ENCODE peak calls at places on chromosomes 16 and 17, in six cellular contexts. Z is GM06990, F is glutamatergic neuron, J is endodermal cell, I is GM12865, P is fibroblast of pulmonary artery. K is an unnamed sample.

GRCh38 chr17:81409190-81409935 is 14.1 kb downstream of the BAHCC1 start:
- DNase-seq in Z (no peak), F (no peak), J (peak; percentile 86), I (no peak), P (no peak), K (no peak)

GRCh38 chr16:28534542-28535373 is 4.0 kb downstream of the NUPR1 start:
- DNase-seq in Z (no peak), F (no peak), J (no peak), I (no peak), P (peak; percentile 46), K (no peak)

GRCh38 chr16:23959801-23960072 is 124.0 kb downstream of the PRKCB start:
- DNase-seq in Z (no peak), F (no peak), J (peak; percentile 36), I (no peak), P (no peak), K (no peak)

GRCh38 chr17:49851387-49852291 is 3.8 kb upstream of the TAC4 start:
- DNase-seq in Z (peak; percentile 49), F (peak; percentile 88), J (peak; percentile 97), I (peak; percentile 61), P (peak; percentile 75), K (peak; percentile 86)

GRCh38 chr16:75774197-75774596 is 47.9 kb upstream of the CPHXL start:
- DNase-seq in Z (no peak), F (no peak), J (no peak), I (no peak), P (no peak), K (no peak)

GRCh38 chr17:31095239-31096105 is 695 bp downstream of the NF1 start:
- DNase-seq in Z (peak; percentile 38), F (peak; percentile 68), J (peak; percentile 95), I (peak; percentile 39), P (peak; percentile 37), K (peak; percentile 75)

GRCh38 chr17:70327723-70328122 is 158.4 kb downstream of the KCNJ2 start:
- DNase-seq in Z (no peak), F (no peak), J (no peak), I (no peak), P (no peak), K (no peak)

GRCh38 chr17:29341726-29342125 is 47.8 kb upstream of the NUFIP2 start:
- DNase-seq in Z (no peak), F (no peak), J (no peak), I (no peak), P (peak; percentile 16), K (no peak)

GRCh38 chr17:30188211-30188939 is 47.1 kb downstream of the SLC6A4 start:
- DNase-seq in Z (no peak), F (no peak), J (no peak), I (no peak), P (no peak), K (no peak)

GRCh38 chr17:62715882-62716390 is 88.5 kb downstream of the MRC2 start:
- DNase-seq in Z (no peak), F (no peak), J (peak; percentile 40), I (no peak), P (no peak), K (no peak)

GRCh38 chr16:85276258-85276657 is 164.0 kb upstream of the CIBAR2 start:
- DNase-seq in Z (no peak), F (no peak), J (no peak), I (no peak), P (no peak), K (no peak)

GRCh38 chr17:74922694-74923537 is at the start of gene USH1G:
- DNase-seq in Z (no peak), F (no peak), J (peak; percentile 79), I (no peak), P (no peak), K (peak; percentile 51)

DNA sequence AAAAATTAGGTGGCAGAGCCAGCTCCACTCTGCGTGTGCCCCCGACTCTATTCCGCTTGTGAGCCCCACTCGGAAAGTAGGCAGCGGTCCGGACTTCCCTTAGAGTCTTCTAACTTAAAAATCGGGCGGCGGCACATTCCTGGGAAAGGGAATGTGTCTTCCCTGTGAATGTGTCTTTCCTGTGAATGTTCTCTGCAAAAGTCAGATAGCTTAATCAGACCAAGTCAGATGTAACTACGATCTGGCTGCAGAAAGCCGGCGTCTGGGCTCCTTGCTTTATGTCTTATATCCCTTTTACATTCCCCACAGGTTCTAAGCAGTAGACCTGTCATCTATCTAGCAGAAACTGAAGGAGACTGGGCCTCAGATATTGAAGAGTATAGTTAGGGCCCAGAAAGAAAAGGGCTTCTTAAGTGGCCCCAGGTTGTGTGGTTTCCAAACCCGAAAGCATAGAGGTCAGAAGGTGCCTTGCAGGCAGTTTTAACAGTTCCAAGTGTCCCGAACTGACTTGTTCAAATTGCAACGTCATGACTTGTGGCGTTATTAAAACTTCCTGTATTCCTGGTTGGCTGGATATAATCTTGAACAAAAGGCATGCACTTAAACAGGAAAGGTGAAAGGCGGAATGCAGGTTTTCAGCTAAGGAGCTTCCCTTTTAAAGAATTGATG is 601 bp downstream of the PHKB start:
- DNase-seq in Z (peak; percentile 23), F (no peak), J (no peak), I (peak; percentile 86), P (peak; percentile 59), K (peak; percentile 31)
- TF ChIP-seq CTCF in Z (no peak), F (no peak), J (no peak), I (no peak), P (no peak), K (no peak)

GRCh38 chr16:71425746-71426068 is 16.1 kb downstream of the TLE7 start:
- DNase-seq in Z (no peak), F (no peak), J (no peak), I (no peak), P (no peak), K (no peak)

GRCh38 chr16:71424626-71425025 is 17.2 kb downstream of the TLE7 start:
- DNase-seq in Z (no peak), F (no peak), J (peak; percentile 33), I (no peak), P (no peak), K (no peak)

GRCh38 chr16:71423016-71423415 is 18.8 kb downstream of the TLE7 start:
- DNase-seq in Z (no peak), F (no peak), J (no peak), I (no peak), P (no peak), K (no peak)

GRCh38 chr16:71423865-71424264 is 18.0 kb downstream of the TLE7 start:
- DNase-seq in Z (no peak), F (no peak), J (peak; percentile 28), I (no peak), P (no peak), K (no peak)

DNA sequence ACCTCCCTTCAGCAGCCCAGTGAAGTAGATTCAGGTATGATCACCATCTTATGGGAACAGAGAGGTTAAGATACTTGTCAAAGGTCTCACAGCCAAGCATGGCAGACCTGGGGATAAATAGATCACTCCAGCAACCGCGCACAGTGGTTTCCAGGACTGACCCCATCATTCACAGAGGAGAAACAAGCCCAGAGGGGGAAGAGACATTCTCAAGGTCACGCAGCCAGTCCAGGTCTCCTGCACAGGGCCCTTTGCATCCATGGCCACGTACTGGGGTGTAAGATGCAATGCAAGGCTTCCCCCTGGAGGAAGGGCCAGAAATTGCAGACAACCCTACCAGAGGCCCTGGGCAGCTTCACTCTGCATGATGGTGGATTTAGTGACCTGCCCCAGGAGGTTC is 19.9 kb downstream of the TLE7 start:
- DNase-seq in Z (no peak), F (peak; percentile 40), J (peak; percentile 89), I (peak; percentile 47), P (no peak), K (peak; percentile 14)
- TF ChIP-seq CTCF in Z (peak; percentile 65), F (peak; percentile 30), J (peak; percentile 79), I (peak; percentile 61), P (peak; percentile 33), K (peak; percentile 17)

DNA sequence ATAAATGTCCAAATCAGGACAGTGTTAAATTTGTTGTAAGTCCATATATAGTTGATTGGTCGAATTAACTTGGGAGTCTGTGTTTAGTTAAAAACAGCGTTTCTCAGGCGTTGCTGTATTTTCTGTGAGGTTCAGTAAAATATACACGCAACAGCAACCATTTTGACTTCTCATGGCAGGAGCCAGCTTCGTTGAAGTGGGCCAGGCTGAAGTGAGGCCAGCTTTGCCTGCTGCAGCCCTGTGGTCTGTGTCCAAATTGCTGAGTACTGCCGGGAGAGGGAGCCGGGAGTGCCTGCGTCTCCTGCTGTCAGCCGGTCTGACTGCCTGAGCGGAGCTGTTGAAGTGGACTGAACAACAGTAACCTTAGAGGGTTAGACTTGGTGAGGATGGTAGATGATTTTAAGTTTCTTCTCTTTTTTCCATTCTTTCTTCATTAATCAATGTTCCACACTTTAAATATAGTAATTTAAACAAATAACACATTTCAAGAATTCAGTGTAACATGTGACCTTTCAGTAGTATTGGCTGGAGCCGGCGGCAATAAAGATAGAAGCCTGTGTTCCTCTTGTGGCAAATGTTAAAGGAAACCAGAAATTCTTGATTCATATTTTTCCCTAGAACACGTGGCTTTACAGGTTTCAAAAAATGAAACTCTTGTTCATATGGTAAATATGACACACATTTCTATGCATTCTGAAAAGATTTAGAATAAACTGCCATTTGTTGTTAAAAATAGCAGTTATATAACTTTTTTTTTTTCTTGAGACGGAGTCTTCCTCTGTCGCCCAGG is 37.0 kb upstream of the ZNF750 start:
- DNase-seq in Z (no peak), F (peak; percentile 75), J (peak; percentile 76), I (no peak), P (peak; percentile 72), K (peak; percentile 65)
- TF ChIP-seq CTCF in Z (no peak), F (peak; percentile 8), J (peak; percentile 51), I (no peak), P (peak; percentile 63), K (peak; percentile 17)

DNA sequence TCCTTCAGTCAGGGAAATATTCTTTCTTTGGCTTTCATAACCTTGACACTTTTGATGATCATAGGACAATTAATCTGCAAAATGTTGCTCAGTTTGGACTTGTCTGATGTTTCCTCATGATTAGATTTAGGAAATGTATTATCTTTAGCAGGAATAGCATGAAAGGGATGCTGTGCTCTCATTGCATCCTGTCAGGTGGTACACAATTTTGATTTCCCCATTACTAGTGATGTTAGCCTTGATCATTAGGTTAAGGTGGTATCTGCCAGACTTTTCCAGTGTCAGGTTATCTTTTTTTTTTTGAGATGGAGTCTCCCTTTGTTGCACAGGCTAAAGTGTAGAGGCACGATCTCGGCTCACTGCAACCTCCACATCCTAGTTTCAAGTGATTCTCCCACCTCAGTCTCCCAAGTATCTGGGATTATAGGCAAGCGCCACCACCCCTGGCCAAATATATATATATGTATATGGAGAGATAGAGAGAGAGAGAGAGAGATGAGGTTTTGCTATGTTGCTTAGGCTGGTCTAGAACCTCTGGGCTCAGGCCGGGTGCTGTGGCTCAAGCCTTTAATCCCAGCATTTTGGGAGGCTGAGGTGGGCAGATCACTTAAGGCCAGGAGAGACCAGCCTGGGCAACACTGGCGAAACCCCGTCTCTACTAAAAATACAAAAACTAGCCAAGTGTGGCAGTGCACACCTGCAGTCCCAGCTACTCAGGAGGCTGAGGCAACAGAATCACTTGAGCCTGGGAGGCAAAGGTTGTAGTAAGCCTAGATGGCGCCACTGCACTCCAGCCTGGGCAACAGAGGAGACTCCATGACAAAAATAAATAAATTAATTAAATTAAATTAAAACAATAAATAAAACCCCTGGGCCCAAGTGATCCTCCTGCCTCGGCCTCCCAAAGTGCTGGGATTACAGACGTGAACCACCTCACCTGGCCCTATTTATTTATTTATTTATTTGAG is 15.8 kb upstream of the CAVIN1 start:
- DNase-seq in Z (no peak), F (peak; percentile 31), J (peak; percentile 82), I (peak; percentile 58), P (peak; percentile 52), K (peak; percentile 22)
- TF ChIP-seq CTCF in Z (peak; percentile 59), F (no peak), J (peak; percentile 75), I (peak; percentile 45), P (peak; percentile 50), K (peak; percentile 21)